ENCODE peak calls at places on chromosomes 2 and 18, in six cellular contexts. Y is H1, B is GM12878, H is K562, N is WTC11, X is HCT116. J is an unnamed sample.

GRCh38 chr2:116094196-116094595 is 1651.8 kb downstream of the DPP10 start:
- DNase-seq in H (no peak), N (peak), Y (peak), B (no peak), X (no peak), J (no peak)

GRCh38 chr2:10043906-10044601 is 704 bp downstream of the KLF11 start:
- DNase-seq in Y (peak), H (peak), X (peak), B (no peak), N (peak), J (peak)

GRCh38 chr2:66772618-66773017 is 337.7 kb downstream of the MEIS1 start:
- DNase-seq in N (no peak), X (no peak), Y (no peak), B (no peak), H (no peak), J (no peak)

GRCh38 chr2:118705032-118705431 is 142.4 kb downstream of the EN1 start:
- DNase-seq in Y (no peak), B (no peak), H (no peak), X (no peak), N (no peak), J (no peak)

GRCh38 chr2:178163395-178163794 is 30.9 kb upstream of the OSBPL6 start:
- DNase-seq in B (no peak), Y (no peak), N (no peak), X (no peak), H (no peak), J (no peak)

GRCh38 chr2:48383055-48383454 is 146.9 kb upstream of the STON1 start:
- DNase-seq in Y (no peak), B (no peak), N (no peak), X (no peak), H (no peak), J (no peak)

GRCh38 chr18:61946449-61946848 is 53.6 kb upstream of the RNF152 start:
- DNase-seq in H (no peak), X (no peak), B (no peak), Y (no peak), N (no peak), J (no peak)

GRCh38 chr2:204265701-204266310 is 279.5 kb upstream of the PARD3B start:
- DNase-seq in X (no peak), N (no peak), B (no peak), Y (no peak), H (no peak), J (no peak)

GRCh38 chr2:37343537-37344434 is 644 bp upstream of the QPCT start:
- DNase-seq in X (no peak), B (no peak), Y (no peak), N (no peak), H (no peak), J (peak)

GRCh38 chr2:190980630-190981214 is 33.2 kb downstream of the STAT1 start:
- DNase-seq in Y (no peak), X (no peak), H (no peak), B (no peak), N (no peak), J (no peak)

GRCh38 chr2:190698895-190699294 is 50.0 kb downstream of the NAB1 start:
- DNase-seq in Y (no peak), B (no peak), N (peak), H (no peak), X (no peak), J (no peak)

GRCh38 chr18:3457261-3457724 is 7.3 kb downstream of the TGIF1 start:
- DNase-seq in Y (no peak), X (no peak), N (no peak), B (no peak), H (no peak), J (no peak)

GRCh38 chr2:111670776-111671175 is 213.2 kb downstream of the ANAPC1 start:
- DNase-seq in X (no peak), H (no peak), Y (peak), B (no peak), N (no peak), J (no peak)

GRCh38 chr2:188050716-188051115 is 241.0 kb upstream of the GULP1 start:
- DNase-seq in Y (no peak), X (no peak), H (no peak), B (no peak), N (no peak), J (no peak)

GRCh38 chr2:72948431-72948830 is 31.1 kb downstream of the EMX1 start:
- DNase-seq in B (no peak), H (no peak), N (no peak), X (no peak), Y (no peak), J (no peak)

GRCh38 chr2:42828487-42829416 is 36.4 kb upstream of the HAAO start:
- DNase-seq in B (peak), X (peak), H (peak), Y (peak), N (peak), J (peak)

GRCh38 chr2:201220102-201220570 is 37.2 kb downstream of the CASP10 start:
- DNase-seq in H (peak), X (no peak), Y (no peak), B (no peak), N (no peak), J (no peak)

GRCh38 chr2:5692561-5693287 is 540 bp downstream of the SOX11 start:
- DNase-seq in N (peak), B (no peak), X (no peak), Y (peak), H (no peak), J (no peak)

GRCh38 chr2:18940184-18940583 is 350.8 kb upstream of the NT5C1B start:
- DNase-seq in X (no peak), N (no peak), Y (no peak), H (no peak), B (peak), J (no peak)
- TF ChIP-seq SP1 in X (no peak), N (no peak), Y (no peak), H (no peak), B (no peak), J (no peak)

DNA sequence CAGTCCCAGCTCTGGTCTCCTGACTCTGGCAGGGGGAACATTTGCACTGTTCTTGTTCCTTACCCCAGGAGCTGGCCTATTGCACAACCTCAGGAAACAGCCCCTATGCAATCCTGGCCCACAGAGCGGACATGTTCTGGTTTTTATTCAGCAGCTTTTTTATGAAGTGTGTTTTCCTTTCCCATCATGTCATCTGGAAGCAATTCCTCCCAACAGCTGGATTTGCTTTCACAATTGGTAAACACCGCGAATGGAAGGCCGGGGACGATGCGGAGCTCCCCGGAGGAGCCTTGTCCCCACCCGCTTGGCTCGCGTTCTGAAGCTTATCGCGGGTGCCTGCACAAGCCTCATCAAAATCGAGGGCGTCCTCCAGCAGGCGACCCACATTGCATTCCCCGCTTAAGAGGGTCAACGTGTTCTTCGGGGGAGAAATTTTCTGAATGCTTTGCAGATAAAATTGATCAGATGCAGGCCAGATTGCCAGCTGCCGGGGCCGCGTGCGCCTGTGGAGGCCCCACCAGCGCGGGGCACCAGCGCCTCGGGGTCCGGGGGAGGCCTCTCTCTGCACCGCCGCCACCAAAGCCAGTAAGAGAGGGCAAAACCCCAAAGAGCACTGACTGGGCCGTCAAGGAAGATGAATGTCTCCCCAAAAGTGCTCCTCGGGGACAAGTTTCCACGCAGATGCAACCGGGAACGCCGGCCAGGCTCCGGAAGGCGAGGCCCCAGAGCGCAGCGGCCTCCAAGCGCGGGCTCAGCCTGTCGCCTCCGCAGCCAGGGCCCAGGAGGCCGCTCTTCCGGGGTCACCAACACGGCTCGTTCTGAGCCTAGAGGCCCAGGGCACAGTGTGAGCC is 60.3 kb upstream of the SP3 start:
- DNase-seq in B (no peak), H (no peak), N (no peak), X (no peak), Y (no peak), J (no peak)
- TF ChIP-seq SP1 in B (no peak), H (no peak), N (no peak), X (no peak), Y (no peak), J (no peak)

DNA sequence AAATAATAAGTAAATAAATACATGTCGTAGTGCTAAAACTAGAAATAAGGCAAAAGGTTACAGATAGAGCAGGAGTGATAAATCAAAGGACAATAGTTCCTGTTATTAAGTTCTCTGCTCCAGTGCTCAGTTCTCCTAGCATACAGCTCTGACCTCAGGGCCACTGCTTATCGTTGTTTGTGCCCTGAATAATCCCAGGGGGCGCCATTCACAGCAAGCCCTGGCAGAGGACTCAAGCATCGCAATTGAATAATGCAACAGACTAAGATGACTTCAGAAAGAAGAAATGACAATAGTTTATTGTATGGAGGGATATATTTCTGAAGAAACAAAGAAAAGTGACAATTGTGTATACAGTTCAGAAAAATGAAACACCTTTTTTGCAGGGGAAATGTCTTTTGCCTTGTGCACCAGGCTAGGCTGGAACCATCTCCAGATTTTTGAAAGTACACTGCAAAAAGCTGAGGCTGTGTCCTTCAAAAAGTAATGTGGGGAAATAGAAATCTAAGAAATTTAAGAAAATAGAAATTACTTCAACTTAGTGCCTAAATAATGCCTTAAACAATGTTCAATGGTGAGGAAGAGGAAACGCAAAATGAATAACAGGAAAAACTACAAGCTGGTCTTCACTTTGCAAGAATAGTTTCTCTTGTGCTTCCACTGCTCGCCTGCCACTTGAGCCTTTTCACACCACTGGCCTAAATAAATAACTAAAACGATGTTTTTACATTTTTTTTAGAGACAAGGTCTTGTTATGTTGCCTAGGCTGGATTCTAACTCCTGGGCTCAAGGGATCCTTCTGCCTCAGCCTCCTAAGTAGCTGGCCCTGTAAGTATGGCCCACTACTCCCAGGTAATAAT is 19.0 kb upstream of the CCNYL1 start:
- DNase-seq in B (no peak), Y (peak), N (peak), X (peak), H (peak), J (peak)
- TF ChIP-seq SP1 in B (no peak), Y (no peak), N (no peak), X (no peak), H (no peak), J (no peak)

GRCh38 chr2:158635961-158636601 is 159.0 kb upstream of the DAPL1 start:
- DNase-seq in Y (no peak), N (no peak), H (no peak), X (no peak), B (no peak), J (no peak)
- TF ChIP-seq SP1 in Y (no peak), N (no peak), H (no peak), X (no peak), B (no peak), J (no peak)

GRCh38 chr2:85997016-85997970 is 108.4 kb downstream of the POLR1A start:
- DNase-seq in N (no peak), H (peak), Y (no peak), B (no peak), X (no peak), J (no peak)
- TF ChIP-seq SP1 in N (no peak), H (no peak), Y (no peak), B (no peak), X (no peak), J (no peak)

DNA sequence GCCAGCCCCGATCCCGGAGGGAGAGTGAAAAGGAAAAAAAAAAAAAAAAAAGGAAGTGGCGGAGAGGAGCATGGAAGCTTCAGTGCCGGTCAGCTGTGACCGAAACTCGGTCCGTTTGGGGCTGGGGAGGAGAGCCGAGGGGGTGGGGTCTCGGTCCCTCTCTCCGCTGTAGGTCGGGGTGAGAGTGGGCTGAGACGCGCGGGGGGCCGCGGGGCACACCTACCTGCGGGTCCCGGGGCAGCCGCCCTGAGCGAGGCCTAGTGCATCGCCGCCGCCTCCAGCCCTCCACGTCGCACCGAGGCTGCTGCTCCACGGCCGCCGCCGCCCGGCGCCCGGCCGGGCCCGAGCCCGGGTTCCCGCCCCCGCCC is 529 bp downstream of the VPS54 start:
- DNase-seq in H (peak), Y (peak), N (no peak), B (no peak), X (no peak), J (peak)
- TF ChIP-seq SP1 in H (peak), Y (no peak), N (no peak), B (no peak), X (no peak), J (no peak)

GRCh38 chr2:25380023-25380422 is 38.3 kb upstream of the DNMT3A start:
- DNase-seq in X (no peak), H (no peak), N (no peak), B (no peak), Y (no peak), J (no peak)

GRCh38 chr2:25379535-25379934 is 37.8 kb upstream of the DNMT3A start:
- DNase-seq in B (no peak), X (no peak), N (peak), H (no peak), Y (peak), J (no peak)

GRCh38 chr2:25380586-25381360 is 39.0 kb upstream of the DNMT3A start:
- DNase-seq in Y (peak), H (no peak), B (no peak), N (peak), X (no peak), J (no peak)

GRCh38 chr2:25383806-25384205 is 42.1 kb upstream of the DNMT3A start:
- DNase-seq in X (no peak), H (no peak), Y (peak), B (no peak), N (no peak), J (no peak)

DNA sequence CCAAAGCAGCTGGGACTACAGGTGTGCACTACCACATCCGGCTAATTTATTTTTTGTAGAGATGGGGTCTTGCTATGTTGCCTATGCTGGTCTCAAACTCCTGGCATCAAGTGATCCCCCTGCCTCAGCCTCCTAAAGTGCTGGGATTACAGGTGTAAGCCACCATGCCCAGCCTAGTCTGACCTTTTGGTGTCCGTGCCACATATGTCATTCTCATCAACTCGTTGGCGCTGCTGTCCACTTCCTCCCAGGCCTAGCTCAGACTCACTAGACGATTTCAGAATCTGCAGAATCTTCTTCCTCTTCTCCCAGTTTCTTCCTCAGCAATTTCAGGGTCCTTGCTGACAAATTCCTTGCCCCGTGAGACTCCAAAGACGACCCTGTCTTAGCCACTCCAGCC is 39.8 kb upstream of the DNMT3A start:
- DNase-seq in Y (no peak), H (no peak), B (no peak), N (peak), X (no peak), J (no peak)
- TF ChIP-seq SP1 in Y (no peak), H (no peak), B (no peak), N (no peak), X (no peak), J (no peak)

GRCh38 chr18:63344918-63345317 is 22.1 kb downstream of the KDSR start:
- DNase-seq in H (no peak), B (no peak), Y (no peak), X (no peak), N (no peak), J (no peak)

GRCh38 chr18:63336366-63337099 is 17.0 kb upstream of the BCL2 start:
- DNase-seq in H (no peak), N (no peak), Y (no peak), B (no peak), X (peak), J (no peak)

GRCh38 chr18:63344263-63344662 is 22.7 kb downstream of the KDSR start:
- DNase-seq in X (no peak), B (no peak), Y (no peak), N (no peak), H (no peak), J (no peak)

GRCh38 chr18:63342206-63342605 is 22.6 kb upstream of the BCL2 start:
- DNase-seq in B (no peak), H (peak), Y (peak), N (peak), X (no peak), J (peak)

DNA sequence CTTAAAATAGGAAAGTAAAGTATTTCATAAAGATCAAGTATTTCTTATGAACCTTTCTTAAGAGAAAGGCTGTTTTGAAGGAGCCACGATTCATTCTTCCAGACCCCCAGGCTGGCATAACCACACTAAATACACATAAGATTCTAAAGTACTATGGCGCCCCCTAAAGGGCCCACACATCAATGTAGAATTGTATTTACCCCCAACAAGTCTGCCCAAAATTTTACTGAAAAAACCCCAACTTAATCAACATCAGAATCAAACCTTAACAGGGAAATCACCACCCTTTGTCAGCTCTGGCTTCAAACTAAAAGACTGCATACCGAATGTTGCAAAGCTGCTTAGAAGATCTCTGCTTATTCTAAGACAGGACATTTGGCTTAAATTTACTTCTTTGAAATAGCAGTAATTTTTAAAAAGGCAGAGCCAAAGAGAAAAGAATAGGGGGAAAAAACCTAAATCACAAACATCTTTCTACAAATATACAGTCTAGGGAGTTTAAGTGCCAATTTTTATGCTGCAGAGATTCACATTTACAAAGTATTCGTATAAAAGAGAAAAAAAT is 20.4 kb upstream of the BCL2 start:
- DNase-seq in X (peak), N (peak), Y (peak), H (no peak), B (no peak), J (no peak)
- TF ChIP-seq SP1 in X (no peak), N (no peak), Y (no peak), H (no peak), B (no peak), J (no peak)

DNA sequence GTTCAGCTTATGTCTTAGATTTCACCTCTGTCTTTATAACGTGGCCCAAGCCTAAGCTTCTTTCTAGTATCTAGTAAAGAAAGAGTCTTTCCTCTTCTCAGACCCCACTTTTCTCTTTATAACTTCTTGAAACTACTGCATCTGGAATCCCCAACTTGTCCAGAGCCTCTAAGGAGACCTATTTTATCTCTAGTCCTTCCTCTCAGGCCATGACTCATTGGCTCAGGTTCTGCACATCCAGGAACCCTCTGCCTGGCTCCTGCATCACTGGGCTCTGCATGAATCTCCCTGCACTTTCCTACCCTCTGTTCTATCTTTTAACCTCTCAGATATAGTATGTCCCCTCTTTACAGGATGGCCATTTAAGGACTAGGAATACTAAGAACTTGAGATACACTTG is 124.7 kb downstream of the DNAH6 start:
- DNase-seq in N (no peak), H (no peak), Y (no peak), X (no peak), B (no peak), J (no peak)
- TF ChIP-seq SP1 in N (no peak), H (no peak), Y (no peak), X (no peak), B (no peak), J (no peak)